ENCODE peak calls at places on chromosomes 11 and 22, in ten cellular contexts. S is ovary, U is adrenal gland, G is heart left ventricle, D is H1, O is transverse colon, I is A549, P is testis, B is stomach, E is breast epithelium. K is an unnamed sample. For H3K4me1, the result is how much of the 10 kb centered on the place peaks cover.

GRCh38 chr11:87736928-87737327 is 438.3 kb downstream of the RAB38 start:
- DNase-seq in U (no peak), O (no peak), G (no peak), B (no peak), S (no peak), E (no peak), I (no peak), P (no peak), D (no peak), K (no peak)

GRCh38 chr11:95443386-95443785 is 212.4 kb upstream of the SESN3 start:
- DNase-seq in U (no peak), E (no peak), B (no peak), P (no peak), D (no peak), S (no peak), I (no peak), G (no peak), O (no peak), K (no peak)

GRCh38 chr11:7520981-7521487 is 7.2 kb downstream of the PPFIBP2 start:
- DNase-seq in I (no peak), D (no peak), S (no peak), E (no peak), B (no peak), U (no peak), O (no peak), P (no peak), G (no peak), K (no peak)

GRCh38 chr11:19679952-19680823 is 32.4 kb upstream of the NAV2 start:
- DNase-seq in U (peak), B (peak), I (peak), S (peak), D (peak), P (peak), E (peak), O (peak), G (peak), K (peak)

GRCh38 chr11:2312232-2313042 is 10.6 kb downstream of the TSPAN32 start:
- DNase-seq in O (no peak), E (no peak), U (no peak), P (no peak), I (no peak), G (no peak), D (no peak), B (no peak), S (no peak), K (peak)

GRCh38 chr11:102256251-102256650 is 61.0 kb upstream of the BIRC3 start:
- DNase-seq in O (no peak), D (no peak), U (no peak), G (no peak), I (no peak), P (no peak), S (no peak), B (no peak), E (peak), K (no peak)

GRCh38 chr22:38461414-38462081 is 6.3 kb upstream of the KDELR3 start:
- DNase-seq in O (peak), S (peak), B (peak), P (peak), I (peak), E (peak), D (peak), U (peak), G (peak), K (peak)

GRCh38 chr11:127564803-127565202 is 564.2 kb upstream of the KIRREL3 start:
- DNase-seq in O (no peak), S (no peak), B (no peak), G (no peak), I (no peak), P (no peak), E (no peak), D (no peak), U (no peak), K (no peak)

GRCh38 chr11:11409916-11410315 is 56.9 kb upstream of the CSNK2A3 start:
- DNase-seq in S (peak), B (no peak), D (no peak), P (peak), I (no peak), G (no peak), O (peak), E (no peak), U (no peak), K (peak)

GRCh38 chr11:28899706-28900105 is 791.5 kb downstream of the METTL15 start:
- DNase-seq in E (no peak), G (no peak), D (no peak), O (no peak), B (no peak), U (no peak), S (no peak), P (no peak), I (no peak), K (no peak)

GRCh38 chr11:64260147-64260708 is 8.9 kb downstream of the PLCB3 start:
- DNase-seq in S (no peak), O (no peak), E (no peak), D (no peak), B (no peak), I (no peak), P (no peak), U (no peak), G (no peak), K (no peak)

GRCh38 chr11:64776875-64777274 is 1.5 kb downstream of the SF1 start:
- DNase-seq in D (no peak), B (no peak), G (no peak), P (no peak), E (no peak), O (no peak), U (peak), S (no peak), I (no peak), K (no peak)

GRCh38 chr11:46906596-46906995 is 11.8 kb downstream of the LRP4 start:
- DNase-seq in P (peak), B (peak), U (no peak), S (no peak), E (no peak), O (no peak), G (no peak), I (no peak), D (peak), K (no peak)

GRCh38 chr22:41799486-41800347 is 762 bp upstream of the CCDC134 start:
- DNase-seq in O (peak), D (peak), P (peak), S (no peak), I (no peak), G (peak), U (peak), B (peak), E (no peak), K (peak)

GRCh38 chr11:35047179-35047578 is 91.8 kb upstream of the CD44 start:
- DNase-seq in O (no peak), P (no peak), B (no peak), S (no peak), D (no peak), G (no peak), E (no peak), I (no peak), U (no peak), K (no peak)

GRCh38 chr11:64918056-64918455 is 1.0 kb upstream of the ATG2A start:
- DNase-seq in I (no peak), D (no peak), E (no peak), B (no peak), O (no peak), S (no peak), U (no peak), G (no peak), P (peak), K (no peak)

GRCh38 chr22:21698430-21699329 is 32.9 kb downstream of the PPIL2 start:
- DNase-seq in G (peak), O (no peak), B (no peak), E (no peak), D (no peak), S (no peak), U (peak), I (no peak), P (peak), K (peak)

GRCh38 chr11:14756349-14756748 is 112.7 kb downstream of the PDE3B start:
- DNase-seq in U (no peak), I (no peak), O (no peak), D (no peak), S (no peak), B (no peak), G (no peak), P (no peak), E (no peak), K (no peak)

GRCh38 chr22:26592368-26593015 is 2.6 kb upstream of the TPST2 start:
- DNase-seq in I (no peak), U (no peak), E (no peak), G (no peak), S (no peak), B (peak), D (no peak), O (peak), P (no peak), K (no peak)

GRCh38 chr11:92846542-92847125 is 122.8 kb upstream of the MTNR1B start:
- DNase-seq in D (no peak), B (no peak), E (no peak), S (no peak), P (no peak), U (no peak), I (no peak), O (peak), G (no peak), K (no peak)

GRCh38 chr22:46064236-46064965 is 85.9 kb upstream of the PPARA start:
- DNase-seq in P (peak), B (peak), U (peak), I (no peak), O (peak), S (peak), E (peak), G (peak), D (no peak), K (peak)

GRCh38 chr11:1746516-1746931 is 3.9 kb downstream of the IFITM10 start:
- DNase-seq in G (no peak), U (peak), P (no peak), D (no peak), O (peak), S (no peak), I (no peak), E (no peak), B (no peak), K (no peak)

GRCh38 chr22:27662359-27663030 is 139.1 kb downstream of the MN1 start:
- DNase-seq in G (peak), E (no peak), I (no peak), D (no peak), S (peak), B (peak), U (peak), P (peak), O (no peak), K (peak)

GRCh38 chr11:130389315-130389935 is 39.0 kb downstream of the ADAMTS8 start:
- DNase-seq in P (no peak), D (no peak), O (peak), S (no peak), G (peak), B (no peak), E (no peak), I (no peak), U (peak), K (no peak)

GRCh38 chr11:119375629-119376196 is 5.8 kb downstream of the USP2 start:
- DNase-seq in U (peak), E (peak), O (peak), D (peak), G (peak), B (no peak), S (peak), P (peak), I (no peak), K (peak)

GRCh38 chr11:28903716-28904115 is 795.5 kb downstream of the METTL15 start:
- DNase-seq in P (no peak), E (no peak), S (no peak), U (no peak), I (no peak), O (no peak), B (no peak), G (no peak), D (no peak), K (no peak)

GRCh38 chr11:105673089-105673488 is 63.2 kb downstream of the GRIA4 start:
- DNase-seq in O (no peak), P (peak), G (peak), E (no peak), U (no peak), S (no peak), D (peak), I (no peak), B (no peak), K (no peak)

GRCh38 chr11:134654161-134654915 is 242.3 kb upstream of the B3GAT1 start:
- DNase-seq in I (no peak), D (peak), P (no peak), G (no peak), E (peak), B (peak), O (no peak), S (no peak), U (no peak), K (no peak)

GRCh38 chr11:27705873-27706820 is 5.9 kb upstream of the BDNF start:
- DNase-seq in I (peak), S (no peak), B (no peak), P (peak), D (no peak), U (peak), O (no peak), G (no peak), E (no peak), K (no peak)

GRCh38 chr11:127003260-127003981 is 2.9 kb upstream of the KIRREL3 start:
- DNase-seq in B (no peak), O (no peak), I (peak), P (peak), G (no peak), E (no peak), U (no peak), D (peak), S (no peak), K (no peak)

GRCh38 chr11:47189100-47189834 is 3.0 kb upstream of the PACSIN3 start:
- DNase-seq in E (peak), D (no peak), S (no peak), I (peak), G (no peak), U (no peak), B (no peak), P (no peak), O (no peak), K (no peak)

GRCh38 chr11:3105791-3106735 is 48.8 kb upstream of the CARS1 start:
- DNase-seq in E (no peak), O (no peak), S (no peak), G (no peak), P (no peak), I (no peak), B (peak), U (peak), D (peak), K (no peak)

GRCh38 chr11:46505741-46506485 is 87.9 kb downstream of the AMBRA1 start:
- DNase-seq in S (no peak), U (no peak), P (no peak), G (peak), B (no peak), O (no peak), E (no peak), D (no peak), I (no peak), K (no peak)

GRCh38 chr11:47033439-47033838 is 96.9 kb downstream of the CSTPP1 start:
- DNase-seq in U (no peak), E (no peak), B (no peak), O (no peak), P (no peak), S (no peak), D (no peak), I (no peak), G (no peak), K (no peak)

GRCh38 chr11:132595246-132595645 is 937.1 kb downstream of the OPCML start:
- DNase-seq in O (no peak), S (no peak), I (no peak), D (no peak), P (no peak), U (no peak), B (no peak), G (no peak), E (no peak), K (no peak)

DNA sequence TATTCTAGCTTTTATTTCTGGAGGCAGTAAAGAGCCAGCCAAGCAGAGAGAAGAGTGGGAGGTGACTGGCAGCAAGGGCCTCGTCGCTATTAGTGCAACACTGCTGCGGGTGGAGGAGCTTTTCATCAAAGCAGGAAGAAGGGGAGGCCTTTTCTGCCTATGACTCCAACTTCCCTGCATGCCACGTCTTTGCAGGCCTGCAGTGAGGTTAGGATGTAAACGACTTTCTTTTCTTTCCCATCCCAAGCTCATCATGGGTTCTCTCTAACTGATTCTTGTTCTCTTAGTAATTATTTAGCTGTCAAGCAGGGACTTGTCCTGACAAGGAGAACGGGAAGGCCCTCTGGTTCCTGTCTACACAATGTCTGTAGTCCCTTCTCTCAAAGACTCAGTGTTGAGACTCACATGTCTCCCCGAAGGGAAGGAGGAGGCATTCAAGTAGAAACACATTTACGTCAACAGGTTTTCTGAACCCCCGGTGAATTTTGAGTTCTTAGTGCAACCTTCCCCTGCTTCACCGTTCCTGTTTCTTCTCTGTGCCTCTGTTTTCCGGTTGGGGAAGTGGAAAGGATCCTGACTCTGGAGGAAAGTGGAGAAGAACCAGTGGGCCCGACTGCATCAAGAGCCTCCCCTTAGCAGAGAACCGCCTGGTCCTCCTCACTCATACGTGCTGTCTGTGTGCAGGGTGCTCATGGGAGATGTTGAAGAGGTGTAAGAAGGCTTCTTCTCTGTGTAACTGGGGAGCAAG is 56.9 kb downstream of the PACS1 start:
- DNase-seq in B (peak), U (peak), E (peak), P (peak), I (no peak), G (peak), S (peak), O (peak), D (no peak), K (peak)
- TF ChIP-seq POLR2A in B (no peak), U (no peak), E (no peak), P (no peak), I (no peak), G (no peak), S (no peak), O (no peak), D (no peak), K (no peak)

DNA sequence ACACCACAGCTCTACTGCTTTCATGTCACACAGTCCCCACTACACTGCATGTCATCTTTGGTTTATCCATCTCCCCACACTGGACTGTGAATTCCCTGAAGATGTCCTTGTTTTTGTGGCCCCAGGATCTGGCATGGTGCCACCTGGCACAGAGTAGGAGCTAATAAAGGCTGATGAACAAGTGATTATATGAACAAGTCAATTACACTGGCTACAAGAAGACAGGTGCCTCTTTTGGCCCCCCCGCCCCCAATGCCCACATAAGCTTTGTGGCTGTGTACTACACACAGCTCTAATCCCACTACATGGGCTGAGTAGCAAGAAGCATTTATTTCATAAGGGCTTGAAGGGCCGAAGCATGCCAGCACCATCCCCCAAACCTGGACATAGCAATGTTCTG is 24.7 kb downstream of the PLEKHA7 start:
- DNase-seq in S (no peak), U (no peak), E (no peak), O (no peak), G (no peak), I (no peak), D (no peak), P (no peak), B (no peak), K (no peak)
- H3K4me1 ChIP-seq in S (under half), U (under half), E (under half), O (under half), G (under half), I (under half), D (under half), P (under half), B (half or more), K (under half)

GRCh38 chr22:31972180-31972579 is 27.8 kb downstream of the YWHAH start:
- DNase-seq in P (no peak), U (no peak), S (peak), G (no peak), D (no peak), E (no peak), B (no peak), O (peak), I (no peak), K (no peak)
- H3K4me3 ChIP-seq in P (no peak), U (no peak), S (no peak), G (no peak), D (no peak), E (no peak), B (no peak), O (no peak), I (no peak), K (no peak)

DNA sequence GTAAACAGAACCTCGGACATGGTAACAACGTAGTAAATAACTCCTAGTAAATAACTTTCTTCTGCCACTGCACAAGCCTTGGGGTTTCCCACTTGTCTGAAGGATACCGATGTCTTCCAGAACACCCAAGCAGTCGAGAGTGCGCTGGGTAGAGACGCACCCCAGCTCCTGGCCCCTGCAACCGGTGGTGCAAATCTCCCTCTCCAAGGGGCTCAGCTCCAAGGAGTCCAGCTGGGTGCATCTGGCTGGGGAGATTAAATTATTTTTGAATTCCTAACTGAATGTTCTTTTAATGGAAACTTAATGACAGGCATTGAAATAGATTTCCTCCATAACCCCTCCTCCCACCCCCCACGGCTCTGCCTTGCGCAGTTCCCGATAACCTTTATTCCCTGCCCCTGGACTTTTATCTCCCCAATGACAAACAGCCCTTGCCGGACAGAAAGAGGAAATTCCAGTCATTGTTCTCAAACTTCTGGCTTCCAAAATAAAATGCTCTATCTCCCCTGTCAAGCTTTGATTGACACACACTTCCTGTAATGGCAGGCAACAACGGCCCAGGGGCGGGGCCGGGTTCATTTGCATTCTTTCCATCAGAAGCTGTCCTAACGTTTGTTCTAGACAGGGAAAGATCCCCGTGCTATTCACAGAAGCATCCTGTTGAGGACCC is 31.2 kb downstream of the KCNJ1 start:
- DNase-seq in E (no peak), G (peak), U (peak), D (no peak), P (no peak), B (no peak), S (peak), O (no peak), I (no peak), K (no peak)
- TF ChIP-seq POLR2A in E (no peak), G (no peak), U (no peak), D (no peak), P (no peak), B (no peak), S (no peak), O (no peak), I (no peak), K (no peak)

GRCh38 chr22:43811777-43812148 is 342 bp downstream of the EFCAB6 start:
- DNase-seq in E (no peak), I (peak), D (no peak), G (no peak), O (peak), S (no peak), P (no peak), B (no peak), U (peak), K (no peak)
- H3K4me1 ChIP-seq in E (under half), I (under half), D (under half), G (under half), O (under half), S (under half), P (under half), B (under half), U (under half), K (under half)